ENCODE peak calls at places on chromosome 1, in nine cellular contexts. H, B, F, S, O, D, V, T and K are unnamed samples.

GRCh38 chr1:229440821-229441537 is 7.1 kb upstream of the ACTA1 start:
- DNase-seq in H (no peak), B (no peak), F (no peak), S (no peak), O (no peak), D (peak), V (no peak), T (no peak), K (no peak)

GRCh38 chr1:20616468-20617156 is 16.6 kb upstream of the PINK1 start:
- DNase-seq in H (peak), B (no peak), F (no peak), S (no peak), O (no peak), D (peak), V (no peak), T (no peak), K (no peak)

GRCh38 chr1:111190931-111191451 is 9.5 kb downstream of the DENND2D start:
- DNase-seq in H (no peak), B (no peak), F (no peak), S (no peak), O (no peak), D (no peak), V (no peak), T (no peak), K (no peak)

GRCh38 chr1:151147132-151147503 is 687 bp upstream of the SEMA6C start:
- DNase-seq in H (no peak), B (no peak), F (no peak), S (no peak), O (no peak), D (no peak), V (no peak), T (no peak), K (no peak)

GRCh38 chr1:19416919-19417441 is 68.4 kb downstream of the CAPZB start:
- DNase-seq in H (no peak), B (no peak), F (no peak), S (no peak), O (no peak), D (no peak), V (no peak), T (no peak), K (no peak)

GRCh38 chr1:167502719-167503452 is 15.4 kb downstream of the CD247 start:
- DNase-seq in H (no peak), B (no peak), F (no peak), S (no peak), O (no peak), D (no peak), V (no peak), T (no peak), K (no peak)

GRCh38 chr1:8276173-8276914 is 41.6 kb upstream of the SLC45A1 start:
- DNase-seq in H (no peak), B (no peak), F (no peak), S (no peak), O (no peak), D (no peak), V (no peak), T (no peak), K (no peak)

GRCh38 chr1:197685785-197686184 is 89.5 kb downstream of the DENND1B start:
- DNase-seq in H (no peak), B (no peak), F (no peak), S (no peak), O (no peak), D (no peak), V (no peak), T (no peak), K (no peak)

GRCh38 chr1:26582836-26583460 is 53.4 kb downstream of the RPS6KA1 start:
- DNase-seq in H (peak), B (no peak), F (no peak), S (no peak), O (no peak), D (no peak), V (no peak), T (peak), K (no peak)

GRCh38 chr1:206944703-206945102 is 1.6 kb downstream of the PIGR start:
- DNase-seq in H (no peak), B (no peak), F (no peak), S (no peak), O (no peak), D (no peak), V (no peak), T (no peak), K (no peak)

GRCh38 chr1:167412072-167412471 is 106.3 kb downstream of the CD247 start:
- DNase-seq in H (no peak), B (no peak), F (no peak), S (no peak), O (no peak), D (no peak), V (no peak), T (no peak), K (no peak)

GRCh38 chr1:88983791-88984552 is 8.5 kb downstream of the KYAT3 start:
- DNase-seq in H (no peak), B (peak), F (no peak), S (peak), O (no peak), D (peak), V (no peak), T (no peak), K (no peak)

GRCh38 chr1:1069061-1069710 is 4.9 kb downstream of the RNF223 start:
- DNase-seq in H (peak), B (peak), F (peak), S (peak), O (no peak), D (peak), V (peak), T (peak), K (no peak)

GRCh38 chr1:172764378-172764777 is 105.5 kb downstream of the FASLG start:
- DNase-seq in H (no peak), B (no peak), F (no peak), S (no peak), O (no peak), D (no peak), V (no peak), T (no peak), K (no peak)

GRCh38 chr1:200558866-200559459 is 61.6 kb downstream of the KIF14 start:
- DNase-seq in H (no peak), B (peak), F (no peak), S (peak), O (no peak), D (no peak), V (no peak), T (no peak), K (no peak)

GRCh38 chr1:118812555-118812954 is 175.6 kb downstream of the TBX15 start:
- DNase-seq in H (no peak), B (no peak), F (no peak), S (no peak), O (no peak), D (no peak), V (no peak), T (no peak), K (no peak)

GRCh38 chr1:100443739-100444571 is 91.6 kb downstream of the CDC14A start:
- DNase-seq in H (no peak), B (no peak), F (no peak), S (no peak), O (no peak), D (no peak), V (no peak), T (no peak), K (no peak)

GRCh38 chr1:43858324-43858723 is 75.3 kb upstream of the ARTN start:
- DNase-seq in H (no peak), B (peak), F (peak), S (no peak), O (no peak), D (peak), V (no peak), T (no peak), K (no peak)

GRCh38 chr1:32142446-32143301 is 34.8 kb downstream of the KPNA6 start:
- DNase-seq in H (no peak), B (no peak), F (peak), S (no peak), O (no peak), D (peak), V (peak), T (no peak), K (no peak)

GRCh38 chr1:160296036-160296435 is 11.1 kb upstream of the PEX19 start:
- DNase-seq in H (no peak), B (no peak), F (no peak), S (no peak), O (no peak), D (no peak), V (no peak), T (no peak), K (no peak)

GRCh38 chr1:153841463-153841994 is 66.3 kb downstream of the SLC27A3 start:
- DNase-seq in H (no peak), B (no peak), F (no peak), S (no peak), O (no peak), D (no peak), V (no peak), T (no peak), K (no peak)